ENCODE peak calls at places on chromosomes 7 and 10, in four cellular contexts. C is GM20000, R is lower leg skin, M is C1 segment of cervical spinal cord. Q is an unnamed sample.

GRCh38 chr7:74030861-74031260 is 2.9 kb downstream of the ELN start:
- DNase-seq in C (no peak), R (no peak), M (peak; percentile 14), Q (no peak)

GRCh38 chr7:87223666-87224065 is 4.1 kb upstream of the TMEM243 start:
- DNase-seq in C (no peak), R (no peak), M (no peak), Q (no peak)

GRCh38 chr10:12191715-12192114 is 4.0 kb downstream of the NUDT5 start:
- DNase-seq in C (no peak), R (no peak), M (no peak), Q (no peak)

GRCh38 chr7:2165610-2166594 is 66.8 kb downstream of the MAD1L1 start:
- DNase-seq in C (peak; percentile 92), R (no peak), M (no peak), Q (no peak)

GRCh38 chr7:143388491-143389101 is 7.5 kb downstream of the ZYX start:
- DNase-seq in C (no peak), R (no peak), M (peak; percentile 11), Q (no peak)

GRCh38 chr7:98354511-98355249 is 46.2 kb downstream of the BAIAP2L1 start:
- DNase-seq in C (no peak), R (peak; percentile 34), M (no peak), Q (no peak)

GRCh38 chr10:11153766-11154165 is 136.1 kb downstream of the CELF2 start:
- DNase-seq in C (no peak), R (no peak), M (no peak), Q (no peak)

GRCh38 chr7:132435016-132435990 is 141.0 kb downstream of the PLXNA4 start:
- DNase-seq in C (no peak), R (no peak), M (no peak), Q (no peak)

GRCh38 chr10:102927311-102928010 is 9.4 kb downstream of the CNNM2 start:
- DNase-seq in C (no peak), R (no peak), M (no peak), Q (no peak)

GRCh38 chr10:13079776-13080050 is 20.2 kb upstream of the OPTN start:
- DNase-seq in C (no peak), R (no peak), M (no peak), Q (no peak)

GRCh38 chr10:75395171-75395954 is 6.2 kb downstream of the ZNF503 start:
- DNase-seq in C (peak; percentile 78), R (no peak), M (no peak), Q (no peak)

GRCh38 chr7:18580945-18581344 is 85.4 kb downstream of the HDAC9 start:
- DNase-seq in C (no peak), R (no peak), M (no peak), Q (no peak)

Q was measured in thoracic aorta.